ENCODE peak calls at places on chromosomes 1 and 21, in seven cellular contexts. One of them, this sample, is unnamed.

GRCh38 chr1:30199563-30199962 is 523.8 kb downstream of the MATN1 start:
- DNase-seq in tibial artery: no peak
- DNase-seq in neural progenitor cell: no peak
- DNase-seq in stomach: no peak
- DNase-seq in Calu3: no peak
- DNase-seq in fibroblast of the aortic adventitia: no peak
- DNase-seq in A549: no peak
- DNase-seq in this sample: no peak

GRCh38 chr1:17842686-17843085 is 87.6 kb downstream of the ACTL8 start:
- DNase-seq in neural progenitor cell: no peak
- DNase-seq in fibroblast of the aortic adventitia: no peak
- DNase-seq in A549: no peak
- DNase-seq in Calu3: no peak
- DNase-seq in stomach: no peak
- DNase-seq in tibial artery: no peak
- DNase-seq in this sample: no peak

GRCh38 chr1:83508485-83509151 is 490.3 kb downstream of the TTLL7 start:
- DNase-seq in A549: no peak
- DNase-seq in fibroblast of the aortic adventitia: peak
- DNase-seq in neural progenitor cell: no peak
- DNase-seq in tibial artery: no peak
- DNase-seq in Calu3: no peak
- DNase-seq in stomach: no peak
- DNase-seq in this sample: peak

GRCh38 chr1:246667773-246668172 is 56.4 kb upstream of the SCCPDH start:
- DNase-seq in A549: no peak
- DNase-seq in neural progenitor cell: no peak
- DNase-seq in stomach: no peak
- DNase-seq in fibroblast of the aortic adventitia: no peak
- DNase-seq in Calu3: no peak
- DNase-seq in tibial artery: no peak
- DNase-seq in this sample: no peak

GRCh38 chr1:21634481-21635137 is 34.5 kb downstream of the RAP1GAP start:
- DNase-seq in tibial artery: no peak
- DNase-seq in stomach: peak
- DNase-seq in A549: no peak
- DNase-seq in neural progenitor cell: no peak
- DNase-seq in Calu3: peak
- DNase-seq in fibroblast of the aortic adventitia: no peak
- DNase-seq in this sample: no peak

GRCh38 chr21:34596561-34597271 is 18.2 kb downstream of the RCAN1 start:
- DNase-seq in tibial artery: no peak
- DNase-seq in fibroblast of the aortic adventitia: no peak
- DNase-seq in stomach: no peak
- DNase-seq in Calu3: no peak
- DNase-seq in A549: no peak
- DNase-seq in neural progenitor cell: no peak
- DNase-seq in this sample: no peak

GRCh38 chr1:97377432-97378034 is 543.3 kb downstream of the DPYD start:
- DNase-seq in tibial artery: no peak
- DNase-seq in stomach: no peak
- DNase-seq in Calu3: no peak
- DNase-seq in fibroblast of the aortic adventitia: no peak
- DNase-seq in A549: no peak
- DNase-seq in neural progenitor cell: no peak
- DNase-seq in this sample: no peak

GRCh38 chr1:79193211-79194079 is 186.9 kb upstream of the ADGRL4 start:
- DNase-seq in tibial artery: no peak
- DNase-seq in neural progenitor cell: peak
- DNase-seq in A549: peak
- DNase-seq in fibroblast of the aortic adventitia: peak
- DNase-seq in stomach: no peak
- DNase-seq in Calu3: peak
- DNase-seq in this sample: peak

GRCh38 chr1:107782192-107782845 is 182.7 kb downstream of the VAV3 start:
- DNase-seq in stomach: no peak
- DNase-seq in neural progenitor cell: peak
- DNase-seq in tibial artery: no peak
- DNase-seq in fibroblast of the aortic adventitia: peak
- DNase-seq in Calu3: peak
- DNase-seq in A549: peak
- DNase-seq in this sample: peak

GRCh38 chr21:28230559-28230958 is 762.1 kb downstream of the LTN1 start:
- DNase-seq in Calu3: no peak
- DNase-seq in stomach: no peak
- DNase-seq in tibial artery: no peak
- DNase-seq in fibroblast of the aortic adventitia: peak
- DNase-seq in neural progenitor cell: no peak
- DNase-seq in A549: no peak
- DNase-seq in this sample: no peak

GRCh38 chr1:53550201-53550741 is 91.1 kb downstream of the DMRTB1 start:
- DNase-seq in stomach: no peak
- DNase-seq in neural progenitor cell: no peak
- DNase-seq in Calu3: no peak
- DNase-seq in tibial artery: peak
- DNase-seq in fibroblast of the aortic adventitia: no peak
- DNase-seq in A549: no peak
- DNase-seq in this sample: peak

GRCh38 chr1:205376739-205377138 is 20.0 kb upstream of the KLHDC8A start:
- DNase-seq in neural progenitor cell: no peak
- DNase-seq in Calu3: no peak
- DNase-seq in tibial artery: no peak
- DNase-seq in fibroblast of the aortic adventitia: no peak
- DNase-seq in stomach: no peak
- DNase-seq in A549: no peak
- DNase-seq in this sample: no peak

GRCh38 chr21:41526478-41527087 is 18.6 kb upstream of the TMPRSS2 start:
- DNase-seq in fibroblast of the aortic adventitia: no peak
- DNase-seq in stomach: peak
- DNase-seq in neural progenitor cell: no peak
- DNase-seq in tibial artery: no peak
- DNase-seq in A549: no peak
- DNase-seq in Calu3: no peak
- DNase-seq in this sample: no peak

GRCh38 chr1:147673816-147674215 is 3.5 kb upstream of the ACP6 start:
- DNase-seq in tibial artery: no peak
- DNase-seq in stomach: no peak
- DNase-seq in neural progenitor cell: no peak
- DNase-seq in fibroblast of the aortic adventitia: no peak
- DNase-seq in Calu3: no peak
- DNase-seq in A549: no peak
- DNase-seq in this sample: no peak

GRCh38 chr1:94069649-94070285 is 51.2 kb downstream of the ABCA4 start:
- DNase-seq in A549: no peak
- DNase-seq in fibroblast of the aortic adventitia: no peak
- DNase-seq in tibial artery: no peak
- DNase-seq in stomach: no peak
- DNase-seq in Calu3: no peak
- DNase-seq in neural progenitor cell: no peak
- DNase-seq in this sample: peak

GRCh38 chr1:19037659-19038058 is 81.2 kb upstream of the IFFO2 start:
- DNase-seq in fibroblast of the aortic adventitia: no peak
- DNase-seq in Calu3: no peak
- DNase-seq in neural progenitor cell: no peak
- DNase-seq in stomach: no peak
- DNase-seq in A549: no peak
- DNase-seq in tibial artery: peak
- DNase-seq in this sample: no peak

GRCh38 chr21:45818276-45818903 is 163.2 kb upstream of the COL6A1 start:
- DNase-seq in Calu3: no peak
- DNase-seq in fibroblast of the aortic adventitia: peak
- DNase-seq in tibial artery: peak
- DNase-seq in stomach: no peak
- DNase-seq in A549: peak
- DNase-seq in neural progenitor cell: no peak
- DNase-seq in this sample: peak

GRCh38 chr1:223319373-223319772 is 44.6 kb downstream of the SUSD4 start:
- DNase-seq in A549: no peak
- DNase-seq in neural progenitor cell: no peak
- DNase-seq in stomach: no peak
- DNase-seq in tibial artery: no peak
- DNase-seq in fibroblast of the aortic adventitia: no peak
- DNase-seq in Calu3: no peak
- DNase-seq in this sample: no peak

GRCh38 chr1:186859995-186860394 is 31.2 kb downstream of the PLA2G4A start:
- DNase-seq in Calu3: no peak
- DNase-seq in fibroblast of the aortic adventitia: no peak
- DNase-seq in A549: no peak
- DNase-seq in neural progenitor cell: no peak
- DNase-seq in tibial artery: no peak
- DNase-seq in stomach: no peak
- DNase-seq in this sample: no peak

GRCh38 chr1:204746838-204747442 is 61.4 kb upstream of the LRRN2 start:
- DNase-seq in A549: peak
- DNase-seq in fibroblast of the aortic adventitia: peak
- DNase-seq in neural progenitor cell: peak
- DNase-seq in Calu3: peak
- DNase-seq in stomach: peak
- DNase-seq in tibial artery: no peak
- DNase-seq in this sample: peak

GRCh38 chr1:172669011-172669410 is 10.1 kb downstream of the FASLG start:
- DNase-seq in fibroblast of the aortic adventitia: no peak
- DNase-seq in stomach: no peak
- DNase-seq in tibial artery: no peak
- DNase-seq in neural progenitor cell: no peak
- DNase-seq in Calu3: no peak
- DNase-seq in A549: no peak
- DNase-seq in this sample: no peak

DNA sequence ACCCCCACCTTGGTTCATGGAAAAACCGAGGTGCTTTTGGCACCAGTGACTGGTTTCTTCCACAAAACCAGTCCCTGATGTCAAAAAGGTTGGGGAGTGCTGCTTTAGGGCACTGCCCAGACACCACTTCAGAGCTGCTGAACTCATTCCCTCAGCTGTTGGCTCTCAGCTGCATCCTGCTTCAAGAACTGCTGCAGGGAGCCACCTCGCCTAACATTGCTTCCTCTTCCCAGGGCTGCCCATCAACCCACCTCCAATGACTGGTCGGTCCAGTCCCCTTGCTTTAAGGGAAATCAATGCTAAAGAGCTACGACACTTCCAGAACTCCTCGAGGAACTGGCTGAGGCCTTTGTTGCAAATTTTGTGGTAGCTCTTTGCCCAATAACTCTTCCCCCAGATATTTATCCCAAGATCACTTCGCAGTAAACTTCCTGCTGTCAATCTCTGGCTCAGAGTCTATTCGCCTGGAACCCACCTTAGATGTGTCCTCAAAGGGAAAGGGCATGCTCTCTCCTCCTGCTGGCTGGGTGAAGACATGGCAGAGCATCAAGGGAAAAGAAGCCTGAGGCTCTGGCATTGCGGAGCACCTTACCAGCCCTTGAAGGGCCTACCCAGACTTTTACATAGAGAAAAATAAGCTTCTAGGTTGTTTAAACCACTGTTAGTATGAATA is 29.0 kb downstream of the C1orf52 start:
- DNase-seq in fibroblast of the aortic adventitia: no peak
- DNase-seq in A549: no peak
- DNase-seq in stomach: no peak
- DNase-seq in neural progenitor cell: peak
- DNase-seq in Calu3: peak
- DNase-seq in tibial artery: no peak
- DNase-seq in this sample: no peak
- TF ChIP-seq CTCF in fibroblast of the aortic adventitia: peak
- TF ChIP-seq CTCF in A549: no peak
- TF ChIP-seq CTCF in stomach: no peak
- TF ChIP-seq CTCF in neural progenitor cell: peak
- TF ChIP-seq CTCF in Calu3: peak
- TF ChIP-seq CTCF in tibial artery: no peak
- TF ChIP-seq CTCF in this sample: peak

DNA sequence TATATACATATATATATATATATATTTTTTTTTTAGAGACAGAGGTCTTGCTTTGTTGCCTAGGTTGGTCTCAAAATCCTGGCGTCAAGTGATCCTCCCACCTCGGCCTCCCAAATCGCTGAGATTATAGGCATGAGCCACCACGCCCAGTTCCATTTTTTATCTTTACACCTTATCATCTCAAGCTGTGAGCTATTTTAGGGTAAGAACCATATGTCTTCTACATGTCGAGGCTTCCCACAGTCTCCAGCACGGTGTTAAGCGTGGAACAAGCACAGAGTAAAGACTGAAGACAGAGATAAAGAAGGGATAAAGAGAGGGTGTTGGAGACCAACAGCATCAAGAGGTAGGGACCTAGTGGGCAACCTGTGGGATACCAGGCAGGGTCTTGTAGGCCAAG is 14.2 kb downstream of the ARHGEF2 start:
- DNase-seq in stomach: no peak
- DNase-seq in Calu3: no peak
- DNase-seq in fibroblast of the aortic adventitia: no peak
- DNase-seq in tibial artery: no peak
- DNase-seq in neural progenitor cell: no peak
- DNase-seq in A549: no peak
- DNase-seq in this sample: no peak
- TF ChIP-seq CTCF in stomach: no peak
- TF ChIP-seq CTCF in Calu3: no peak
- TF ChIP-seq CTCF in fibroblast of the aortic adventitia: no peak
- TF ChIP-seq CTCF in tibial artery: no peak
- TF ChIP-seq CTCF in neural progenitor cell: no peak
- TF ChIP-seq CTCF in A549: no peak
- TF ChIP-seq CTCF in this sample: no peak

DNA sequence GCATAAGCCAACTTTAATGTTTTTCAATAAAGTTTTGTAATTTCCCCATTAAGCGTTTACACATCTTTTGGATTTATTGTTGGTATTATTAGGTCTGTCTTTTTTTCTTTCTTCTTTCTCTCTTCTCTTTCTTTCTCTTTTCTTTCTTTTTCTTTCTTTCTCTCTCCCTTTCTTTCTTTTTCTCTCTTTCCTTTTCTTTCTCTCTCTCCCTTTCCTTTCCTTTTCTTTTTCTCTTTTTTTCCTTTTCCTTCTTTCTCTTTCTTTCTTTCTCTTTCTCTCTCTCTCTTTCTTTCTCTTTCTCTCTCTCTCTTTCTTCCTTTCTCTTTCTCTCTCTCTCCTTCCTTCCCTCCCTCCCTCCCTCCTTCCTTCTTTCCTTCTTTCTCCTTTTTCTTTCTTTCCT is 31.3 kb downstream of the ERRFI1 start:
- DNase-seq in Calu3: no peak
- DNase-seq in A549: no peak
- DNase-seq in fibroblast of the aortic adventitia: no peak
- DNase-seq in stomach: no peak
- DNase-seq in neural progenitor cell: no peak
- DNase-seq in tibial artery: no peak
- DNase-seq in this sample: no peak
- TF ChIP-seq CTCF in Calu3: no peak
- TF ChIP-seq CTCF in A549: no peak
- TF ChIP-seq CTCF in fibroblast of the aortic adventitia: no peak
- TF ChIP-seq CTCF in stomach: no peak
- TF ChIP-seq CTCF in neural progenitor cell: no peak
- TF ChIP-seq CTCF in tibial artery: no peak
- TF ChIP-seq CTCF in this sample: no peak

DNA sequence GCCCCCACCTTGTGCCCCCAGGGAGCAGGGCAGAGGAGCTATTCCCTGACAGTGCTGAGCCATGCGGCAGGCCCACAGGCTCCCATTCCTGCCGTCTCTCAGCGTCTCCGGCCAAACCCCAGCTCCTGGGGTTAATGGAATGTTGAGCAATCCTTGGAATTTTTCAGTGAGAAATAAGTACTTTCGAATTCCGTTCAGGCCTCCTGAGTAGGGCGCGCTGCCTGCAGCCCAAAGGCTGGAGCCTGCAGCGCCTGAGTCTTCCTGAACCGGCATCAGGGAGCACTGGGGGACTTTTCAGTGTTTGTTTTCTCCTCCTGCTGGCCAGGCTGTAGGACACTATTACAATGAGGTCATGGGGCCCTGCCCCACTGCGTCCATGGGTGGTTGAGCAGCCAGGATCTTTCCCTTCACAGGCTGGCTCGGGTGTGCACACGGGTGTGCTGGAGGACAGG is 33.3 kb upstream of the CSF1 start:
- DNase-seq in Calu3: peak
- DNase-seq in neural progenitor cell: peak
- DNase-seq in A549: peak
- DNase-seq in tibial artery: peak
- DNase-seq in fibroblast of the aortic adventitia: peak
- DNase-seq in stomach: peak
- DNase-seq in this sample: peak
- TF ChIP-seq CTCF in Calu3: no peak
- TF ChIP-seq CTCF in neural progenitor cell: peak
- TF ChIP-seq CTCF in A549: no peak
- TF ChIP-seq CTCF in tibial artery: peak
- TF ChIP-seq CTCF in fibroblast of the aortic adventitia: peak
- TF ChIP-seq CTCF in stomach: no peak
- TF ChIP-seq CTCF in this sample: peak

This sample was measured in foreskin fibroblast.